ENCODE peak calls at places on chromosomes 13 and 19, in five cellular contexts. P is body of pancreas, W is brain microvascular endothelial cell, E is thoracic aorta, S is upper lobe of right lung. N is an unnamed sample.
A peak's percentile ranks its signal among the peaks of the same experiment; 100 is the strongest.

GRCh38 chr19:20247016-20247683 is 80.1 kb downstream of the ZNF486 start:
- DNase-seq in E (no peak), P (peak; percentile 54), S (peak; percentile 66), W (no peak), N (no peak)

GRCh38 chr13:112325941-112326645 is 50.1 kb upstream of the SPACA7 start:
- DNase-seq in S (no peak), P (no peak), W (no peak), E (no peak), N (no peak)

GRCh38 chr13:73304442-73304841 is 245.6 kb downstream of the KLF5 start:
- DNase-seq in P (no peak), W (no peak), S (no peak), E (no peak), N (no peak)

GRCh38 chr13:111519490-111520170 is 199.2 kb downstream of the TEX29 start:
- DNase-seq in E (no peak), P (no peak), W (no peak), S (no peak), N (no peak)

GRCh38 chr19:7888145-7888825 is at the start of gene LRRC8E:
- DNase-seq in E (no peak), S (peak; percentile 90), W (peak; percentile 64), P (peak; percentile 88), N (no peak)

GRCh38 chr19:11373166-11373884 is 1.1 kb upstream of the SWSAP1 start:
- DNase-seq in S (peak; percentile 74), E (no peak), W (no peak), P (peak; percentile 56), N (no peak)

GRCh38 chr19:30781519-30781918 is 409.3 kb downstream of the ZNF536 start:
- DNase-seq in W (no peak), P (no peak), S (no peak), E (no peak), N (peak; percentile 80)

GRCh38 chr19:35288331-35288730 is 3.6 kb upstream of the MAG start:
- DNase-seq in P (no peak), E (no peak), S (no peak), W (no peak), N (no peak)

GRCh38 chr19:41991025-41991424 is 3.0 kb downstream of the ATP1A3 start:
- DNase-seq in W (no peak), E (no peak), P (no peak), S (no peak), N (no peak)

GRCh38 chr19:40381321-40381720 is 8.7 kb downstream of the HIPK4 start:
- DNase-seq in S (no peak), W (no peak), P (no peak), E (no peak), N (no peak)
- TF ChIP-seq CTCF in S (no peak), W (peak; percentile 40), P (no peak), E (no peak), N (no peak)

GRCh38 chr13:41427700-41428099 is 29.6 kb upstream of the RGCC start:
- DNase-seq in W (no peak), E (no peak), P (no peak), S (no peak), N (no peak)

GRCh38 chr13:41426047-41426446 is 31.3 kb upstream of the RGCC start:
- DNase-seq in W (no peak), S (no peak), E (no peak), P (no peak), N (no peak)

GRCh38 chr13:41428155-41428554 is 29.2 kb upstream of the RGCC start:
- DNase-seq in W (no peak), P (no peak), S (no peak), E (no peak), N (no peak)
- TF ChIP-seq CTCF in W (peak; percentile 69), P (no peak), S (peak; percentile 32), E (peak; percentile 21), N (no peak)

GRCh38 chr19:9962623-9963290 is 26.4 kb upstream of the OLFM2 start:
- DNase-seq in S (no peak), W (no peak), P (no peak), E (no peak), N (no peak)

GRCh38 chr19:9953802-9954542 is 17.7 kb upstream of the OLFM2 start:
- DNase-seq in S (no peak), E (no peak), W (no peak), P (no peak), N (no peak)

GRCh38 chr19:9956956-9957355 is 20.6 kb upstream of the OLFM2 start:
- DNase-seq in E (no peak), S (no peak), W (no peak), P (no peak), N (no peak)

GRCh38 chr19:9961103-9961502 is 24.8 kb upstream of the OLFM2 start:
- DNase-seq in E (no peak), W (no peak), P (no peak), S (no peak), N (no peak)

GRCh38 chr19:9958451-9958850 is 22.1 kb upstream of the OLFM2 start:
- DNase-seq in W (peak; percentile 82), E (no peak), S (no peak), P (no peak), N (no peak)
- TF ChIP-seq CTCF in W (no peak), E (no peak), S (no peak), P (no peak), N (no peak)

DNA sequence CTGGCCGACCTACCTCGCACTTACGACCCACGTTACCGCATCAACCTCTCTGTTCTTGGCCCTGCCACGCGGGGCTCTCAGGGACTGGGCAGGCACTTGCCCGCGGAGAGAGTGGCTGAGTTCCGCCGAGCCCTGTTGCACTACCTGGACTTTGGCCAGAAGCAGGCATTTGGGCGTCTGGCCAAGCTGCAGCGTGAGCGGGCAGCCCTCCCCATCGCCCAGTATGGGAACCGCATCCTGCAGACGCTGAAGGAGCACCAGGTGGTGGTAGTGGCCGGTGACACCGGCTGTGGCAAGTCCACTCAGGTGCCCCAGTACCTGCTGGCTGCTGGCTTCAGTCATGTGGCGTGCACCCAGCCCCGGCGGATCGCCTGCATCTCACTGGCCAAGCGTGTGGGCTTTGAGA is 4.2 kb downstream of the DHX34 start:
- DNase-seq in W (no peak), E (no peak), S (no peak), P (peak; percentile 84), N (no peak)
- TF ChIP-seq CTCF in W (no peak), E (no peak), S (no peak), P (no peak), N (no peak)

GRCh38 chr13:48975926-48976676 is 389 bp downstream of the FNDC3A start:
- DNase-seq in E (peak; percentile 40), S (peak; percentile 93), P (peak; percentile 90), W (peak; percentile 63), N (no peak)
- TF ChIP-seq CTCF in E (no peak), S (no peak), P (no peak), W (no peak), N (no peak)

GRCh38 chr19:18776288-18776594 is 14.9 kb downstream of the COMP start:
- DNase-seq in E (no peak), W (peak; percentile 53), P (no peak), S (no peak), N (no peak)
- TF ChIP-seq CTCF in E (no peak), W (peak; percentile 73), P (no peak), S (no peak), N (no peak)

N was measured in vagina.